ENCODE peak calls at places on chromosomes 3 and 15, in ten cellular contexts. One of them, this sample, is unnamed. For H3K36me3, H3K27me3 and H3K4me1, the result is how much of the 10 kb centered on the place peaks cover.

GRCh38 chr3:62361261-62361660 is 12.1 kb downstream of the FEZF2 start:
- DNase-seq in esophagus squamous epithelium: no peak
- DNase-seq in right lobe of liver: no peak
- DNase-seq in esophagus muscularis mucosa: no peak
- DNase-seq in transverse colon: no peak
- DNase-seq in fibroblast of lung: no peak
- DNase-seq in RWPE2: no peak
- DNase-seq in cardiac muscle cell: no peak
- DNase-seq in psoas muscle: no peak
- DNase-seq in mesendoderm: no peak
- DNase-seq in this sample: no peak

GRCh38 chr3:190709351-190709773 is 153.1 kb downstream of the GMNC start:
- DNase-seq in cardiac muscle cell: no peak
- DNase-seq in esophagus muscularis mucosa: no peak
- DNase-seq in fibroblast of lung: peak
- DNase-seq in right lobe of liver: no peak
- DNase-seq in transverse colon: no peak
- DNase-seq in RWPE2: no peak
- DNase-seq in esophagus squamous epithelium: no peak
- DNase-seq in mesendoderm: no peak
- DNase-seq in psoas muscle: no peak
- DNase-seq in this sample: no peak

GRCh38 chr3:127951276-127951675 is 36.2 kb downstream of the KBTBD12 start:
- DNase-seq in transverse colon: no peak
- DNase-seq in mesendoderm: no peak
- DNase-seq in right lobe of liver: no peak
- DNase-seq in esophagus squamous epithelium: no peak
- DNase-seq in psoas muscle: no peak
- DNase-seq in cardiac muscle cell: no peak
- DNase-seq in RWPE2: no peak
- DNase-seq in esophagus muscularis mucosa: no peak
- DNase-seq in fibroblast of lung: peak
- DNase-seq in this sample: no peak

GRCh38 chr15:73001840-73002239 is 50.4 kb upstream of the NEO1 start:
- DNase-seq in esophagus squamous epithelium: no peak
- DNase-seq in right lobe of liver: no peak
- DNase-seq in transverse colon: no peak
- DNase-seq in esophagus muscularis mucosa: peak
- DNase-seq in psoas muscle: no peak
- DNase-seq in RWPE2: no peak
- DNase-seq in fibroblast of lung: no peak
- DNase-seq in mesendoderm: no peak
- DNase-seq in cardiac muscle cell: no peak
- DNase-seq in this sample: no peak

GRCh38 chr3:190225186-190225692 is 97.0 kb downstream of the CLDN1 start:
- DNase-seq in psoas muscle: no peak
- DNase-seq in esophagus squamous epithelium: no peak
- DNase-seq in RWPE2: no peak
- DNase-seq in esophagus muscularis mucosa: no peak
- DNase-seq in cardiac muscle cell: peak
- DNase-seq in mesendoderm: peak
- DNase-seq in fibroblast of lung: peak
- DNase-seq in transverse colon: no peak
- DNase-seq in right lobe of liver: no peak
- DNase-seq in this sample: no peak

GRCh38 chr3:78737988-78738387 is 1029.8 kb downstream of the ROBO1 start:
- DNase-seq in esophagus muscularis mucosa: no peak
- DNase-seq in psoas muscle: no peak
- DNase-seq in cardiac muscle cell: no peak
- DNase-seq in mesendoderm: no peak
- DNase-seq in esophagus squamous epithelium: no peak
- DNase-seq in right lobe of liver: no peak
- DNase-seq in RWPE2: no peak
- DNase-seq in transverse colon: no peak
- DNase-seq in fibroblast of lung: no peak
- DNase-seq in this sample: no peak

GRCh38 chr3:120129041-120129440 is 34.8 kb upstream of the GSK3B start:
- DNase-seq in esophagus squamous epithelium: no peak
- DNase-seq in right lobe of liver: no peak
- DNase-seq in transverse colon: no peak
- DNase-seq in mesendoderm: no peak
- DNase-seq in cardiac muscle cell: no peak
- DNase-seq in esophagus muscularis mucosa: no peak
- DNase-seq in psoas muscle: no peak
- DNase-seq in RWPE2: no peak
- DNase-seq in fibroblast of lung: no peak
- DNase-seq in this sample: no peak

GRCh38 chr3:142366434-142366833 is 81.4 kb downstream of the XRN1 start:
- DNase-seq in transverse colon: no peak
- DNase-seq in fibroblast of lung: no peak
- DNase-seq in esophagus squamous epithelium: no peak
- DNase-seq in mesendoderm: peak
- DNase-seq in esophagus muscularis mucosa: no peak
- DNase-seq in psoas muscle: no peak
- DNase-seq in RWPE2: no peak
- DNase-seq in right lobe of liver: no peak
- DNase-seq in cardiac muscle cell: no peak
- DNase-seq in this sample: no peak

GRCh38 chr3:46065294-46065705 is 38.0 kb upstream of the XCR1 start:
- DNase-seq in transverse colon: peak
- DNase-seq in mesendoderm: no peak
- DNase-seq in cardiac muscle cell: peak
- DNase-seq in RWPE2: no peak
- DNase-seq in esophagus muscularis mucosa: no peak
- DNase-seq in psoas muscle: peak
- DNase-seq in right lobe of liver: no peak
- DNase-seq in esophagus squamous epithelium: no peak
- DNase-seq in fibroblast of lung: no peak
- DNase-seq in this sample: peak

GRCh38 chr3:130395916-130396315 is 50.4 kb downstream of the COL6A5 start:
- DNase-seq in psoas muscle: no peak
- DNase-seq in fibroblast of lung: peak
- DNase-seq in cardiac muscle cell: no peak
- DNase-seq in esophagus muscularis mucosa: peak
- DNase-seq in mesendoderm: peak
- DNase-seq in right lobe of liver: no peak
- DNase-seq in RWPE2: no peak
- DNase-seq in esophagus squamous epithelium: no peak
- DNase-seq in transverse colon: no peak
- DNase-seq in this sample: no peak

GRCh38 chr3:97820780-97821179 is 1.0 kb upstream of the CRYBG3 start:
- DNase-seq in esophagus squamous epithelium: no peak
- DNase-seq in mesendoderm: no peak
- DNase-seq in psoas muscle: no peak
- DNase-seq in RWPE2: no peak
- DNase-seq in cardiac muscle cell: no peak
- DNase-seq in fibroblast of lung: no peak
- DNase-seq in esophagus muscularis mucosa: no peak
- DNase-seq in right lobe of liver: no peak
- DNase-seq in transverse colon: no peak
- DNase-seq in this sample: no peak

GRCh38 chr3:67875858-67876257 is 221.4 kb upstream of the SUCLG2 start:
- DNase-seq in fibroblast of lung: no peak
- DNase-seq in right lobe of liver: no peak
- DNase-seq in psoas muscle: no peak
- DNase-seq in transverse colon: no peak
- DNase-seq in cardiac muscle cell: no peak
- DNase-seq in esophagus muscularis mucosa: no peak
- DNase-seq in RWPE2: no peak
- DNase-seq in esophagus squamous epithelium: no peak
- DNase-seq in mesendoderm: no peak
- DNase-seq in this sample: no peak

GRCh38 chr3:67875338-67875737 is 220.9 kb upstream of the SUCLG2 start:
- DNase-seq in esophagus muscularis mucosa: no peak
- DNase-seq in transverse colon: no peak
- DNase-seq in cardiac muscle cell: no peak
- DNase-seq in right lobe of liver: peak
- DNase-seq in psoas muscle: no peak
- DNase-seq in esophagus squamous epithelium: no peak
- DNase-seq in fibroblast of lung: peak
- DNase-seq in RWPE2: no peak
- DNase-seq in mesendoderm: no peak
- DNase-seq in this sample: no peak

GRCh38 chr3:67864587-67865183 is 210.3 kb upstream of the SUCLG2 start:
- DNase-seq in psoas muscle: no peak
- DNase-seq in esophagus squamous epithelium: no peak
- DNase-seq in fibroblast of lung: no peak
- DNase-seq in esophagus muscularis mucosa: no peak
- DNase-seq in mesendoderm: no peak
- DNase-seq in cardiac muscle cell: no peak
- DNase-seq in right lobe of liver: no peak
- DNase-seq in transverse colon: no peak
- DNase-seq in RWPE2: no peak
- DNase-seq in this sample: no peak

GRCh38 chr3:67876261-67876660 is 221.8 kb upstream of the SUCLG2 start:
- DNase-seq in fibroblast of lung: no peak
- DNase-seq in esophagus muscularis mucosa: no peak
- DNase-seq in mesendoderm: no peak
- DNase-seq in RWPE2: no peak
- DNase-seq in psoas muscle: no peak
- DNase-seq in right lobe of liver: peak
- DNase-seq in transverse colon: no peak
- DNase-seq in cardiac muscle cell: no peak
- DNase-seq in esophagus squamous epithelium: no peak
- DNase-seq in this sample: no peak

DNA sequence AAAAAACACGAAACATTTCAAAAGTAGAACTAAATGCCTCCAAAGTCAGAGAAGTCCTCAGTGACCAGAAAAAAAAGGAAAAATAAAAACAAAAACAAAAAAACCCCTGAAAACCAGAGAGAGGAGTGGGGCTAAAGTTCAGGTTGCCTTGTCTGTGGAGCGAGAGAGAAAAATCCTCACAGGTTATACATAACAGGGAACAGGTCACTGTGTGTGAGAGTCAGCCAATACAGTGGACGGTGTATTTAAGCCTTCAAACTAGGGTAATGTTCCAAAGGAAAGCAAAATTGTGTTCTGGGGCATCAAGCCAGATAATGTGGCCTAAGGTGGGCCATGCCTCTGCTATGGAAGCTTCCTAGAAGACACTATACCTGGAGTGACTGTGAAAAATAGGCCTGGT is 216.1 kb upstream of the SUCLG2 start:
- DNase-seq in psoas muscle: no peak
- DNase-seq in esophagus squamous epithelium: no peak
- DNase-seq in right lobe of liver: no peak
- DNase-seq in mesendoderm: no peak
- DNase-seq in RWPE2: no peak
- DNase-seq in transverse colon: no peak
- DNase-seq in esophagus muscularis mucosa: no peak
- DNase-seq in fibroblast of lung: no peak
- DNase-seq in cardiac muscle cell: no peak
- DNase-seq in this sample: no peak
- H3K36me3 ChIP-seq in psoas muscle: under half
- H3K36me3 ChIP-seq in esophagus squamous epithelium: under half
- H3K36me3 ChIP-seq in right lobe of liver: under half
- H3K36me3 ChIP-seq in mesendoderm: under half
- H3K36me3 ChIP-seq in RWPE2: under half
- H3K36me3 ChIP-seq in transverse colon: under half
- H3K36me3 ChIP-seq in esophagus muscularis mucosa: under half
- H3K36me3 ChIP-seq in fibroblast of lung: under half
- H3K36me3 ChIP-seq in cardiac muscle cell: under half
- H3K36me3 ChIP-seq in this sample: under half

DNA sequence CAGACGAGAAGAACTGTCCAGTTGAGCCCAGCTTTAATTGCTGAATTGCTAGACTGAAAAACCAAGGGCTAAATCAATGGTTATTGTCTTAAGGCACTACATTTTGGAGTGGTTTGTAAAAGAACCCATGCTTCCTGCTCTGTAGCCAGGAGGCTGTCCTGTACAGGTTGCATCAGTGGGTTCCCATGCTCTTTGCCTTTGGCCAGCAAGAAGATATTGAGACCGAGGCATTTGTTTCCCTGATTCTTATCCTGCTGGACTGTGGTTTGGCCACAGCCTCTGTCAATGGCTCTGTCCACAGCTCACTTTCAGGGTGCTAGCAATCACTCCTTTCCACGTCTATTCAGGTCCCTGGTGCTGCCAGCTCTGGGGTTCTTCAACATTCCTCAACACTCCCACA is 89.6 kb downstream of the FAM43A start:
- DNase-seq in psoas muscle: no peak
- DNase-seq in transverse colon: no peak
- DNase-seq in esophagus squamous epithelium: no peak
- DNase-seq in esophagus muscularis mucosa: no peak
- DNase-seq in RWPE2: no peak
- DNase-seq in mesendoderm: no peak
- DNase-seq in right lobe of liver: no peak
- DNase-seq in cardiac muscle cell: no peak
- DNase-seq in fibroblast of lung: no peak
- DNase-seq in this sample: no peak
- H3K27me3 ChIP-seq in psoas muscle: under half
- H3K27me3 ChIP-seq in transverse colon: under half
- H3K27me3 ChIP-seq in esophagus squamous epithelium: under half
- H3K27me3 ChIP-seq in esophagus muscularis mucosa: under half
- H3K27me3 ChIP-seq in RWPE2: under half
- H3K27me3 ChIP-seq in mesendoderm: under half
- H3K27me3 ChIP-seq in right lobe of liver: under half
- H3K27me3 ChIP-seq in cardiac muscle cell: under half
- H3K27me3 ChIP-seq in fibroblast of lung: under half
- H3K27me3 ChIP-seq in this sample: under half

DNA sequence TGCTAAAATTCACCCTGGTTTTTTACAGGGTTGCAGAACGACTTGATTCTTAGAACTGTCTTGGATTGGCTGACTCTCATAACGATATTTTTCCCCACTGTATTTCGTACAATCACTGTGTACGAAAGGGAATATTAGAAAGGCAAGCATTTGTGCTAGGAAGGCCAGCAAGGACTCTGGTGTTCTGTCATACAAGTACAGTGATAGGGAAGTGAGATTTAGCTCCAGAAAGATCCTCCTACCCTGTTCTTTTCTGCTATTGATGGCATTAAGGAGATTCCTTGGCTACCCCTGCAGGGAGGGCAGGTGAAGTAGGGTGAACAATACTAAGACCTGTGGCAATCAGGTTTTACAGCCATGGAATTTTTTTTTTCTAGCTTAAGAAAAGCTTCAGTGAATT is 53.8 kb upstream of the SCAANT1 start:
- DNase-seq in right lobe of liver: no peak
- DNase-seq in cardiac muscle cell: no peak
- DNase-seq in psoas muscle: no peak
- DNase-seq in transverse colon: no peak
- DNase-seq in fibroblast of lung: no peak
- DNase-seq in mesendoderm: no peak
- DNase-seq in esophagus squamous epithelium: no peak
- DNase-seq in esophagus muscularis mucosa: no peak
- DNase-seq in RWPE2: no peak
- DNase-seq in this sample: no peak
- H3K4me1 ChIP-seq in right lobe of liver: under half
- H3K4me1 ChIP-seq in cardiac muscle cell: under half
- H3K4me1 ChIP-seq in psoas muscle: half or more
- H3K4me1 ChIP-seq in transverse colon: half or more
- H3K4me1 ChIP-seq in fibroblast of lung: under half
- H3K4me1 ChIP-seq in mesendoderm: under half
- H3K4me1 ChIP-seq in esophagus squamous epithelium: under half
- H3K4me1 ChIP-seq in esophagus muscularis mucosa: half or more
- H3K4me1 ChIP-seq in RWPE2: under half
- H3K4me1 ChIP-seq in this sample: under half

DNA sequence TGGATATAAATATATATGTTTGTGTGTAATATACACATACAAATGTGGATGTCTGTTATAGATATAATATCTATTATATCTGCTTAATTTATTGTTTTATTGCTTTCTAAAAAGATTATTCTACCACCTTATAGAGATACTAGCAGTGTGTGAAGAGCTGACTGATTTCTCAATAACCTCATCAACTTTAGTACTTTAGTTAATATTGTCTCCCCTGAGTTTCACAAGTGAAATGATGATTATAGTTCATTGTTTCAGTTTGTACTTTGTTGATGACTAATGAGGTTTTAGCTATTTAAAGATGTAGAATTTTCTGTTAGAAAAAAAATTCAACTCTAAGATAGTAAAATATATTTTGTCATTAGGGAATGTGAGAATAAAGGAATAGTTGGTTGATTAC is 11.4 kb downstream of the RSRC1 start:
- DNase-seq in fibroblast of lung: no peak
- DNase-seq in esophagus muscularis mucosa: no peak
- DNase-seq in cardiac muscle cell: no peak
- DNase-seq in right lobe of liver: no peak
- DNase-seq in esophagus squamous epithelium: no peak
- DNase-seq in psoas muscle: no peak
- DNase-seq in transverse colon: no peak
- DNase-seq in mesendoderm: no peak
- DNase-seq in RWPE2: no peak
- DNase-seq in this sample: no peak
- H3K36me3 ChIP-seq in fibroblast of lung: under half
- H3K36me3 ChIP-seq in esophagus muscularis mucosa: under half
- H3K36me3 ChIP-seq in cardiac muscle cell: under half
- H3K36me3 ChIP-seq in right lobe of liver: under half
- H3K36me3 ChIP-seq in esophagus squamous epithelium: under half
- H3K36me3 ChIP-seq in psoas muscle: under half
- H3K36me3 ChIP-seq in transverse colon: under half
- H3K36me3 ChIP-seq in mesendoderm: under half
- H3K36me3 ChIP-seq in RWPE2: under half
- H3K36me3 ChIP-seq in this sample: under half